ENCODE peak calls at places on chromosome 5, in four cellular contexts. One of them, this sample, is unnamed.

GRCh38 chr5:171736976-171737848 is 48.4 kb upstream of the SMIM23 start:
- DNase-seq in stimulated activated CD4-positive, alpha-beta T cell treated with anti-CD3 and anti-CD28 coated beads, TNF-alpha, amount 100 ng/mL, for 4 hours: no peak
- DNase-seq in GM10248: no peak
- DNase-seq in HFF-Myc: no peak
- DNase-seq in this sample: no peak

GRCh38 chr5:142717582-142718215 is 31.8 kb upstream of the FGF1 start:
- DNase-seq in GM10248: no peak
- DNase-seq in stimulated activated CD4-positive, alpha-beta T cell treated with anti-CD3 and anti-CD28 coated beads, TNF-alpha, amount 100 ng/mL, for 4 hours: no peak
- DNase-seq in HFF-Myc: no peak
- DNase-seq in this sample: peak

GRCh38 chr5:23223846-23224245 is 283.6 kb upstream of the PRDM9 start:
- DNase-seq in HFF-Myc: no peak
- DNase-seq in GM10248: no peak
- DNase-seq in stimulated activated CD4-positive, alpha-beta T cell treated with anti-CD3 and anti-CD28 coated beads, TNF-alpha, amount 100 ng/mL, for 4 hours: no peak
- DNase-seq in this sample: peak

GRCh38 chr5:36958612-36959011 is 82.0 kb downstream of the NIPBL start:
- DNase-seq in HFF-Myc: no peak
- DNase-seq in GM10248: no peak
- DNase-seq in stimulated activated CD4-positive, alpha-beta T cell treated with anti-CD3 and anti-CD28 coated beads, TNF-alpha, amount 100 ng/mL, for 4 hours: no peak
- DNase-seq in this sample: no peak

GRCh38 chr5:143714629-143715028 is 97.3 kb upstream of the HMHB1 start:
- DNase-seq in HFF-Myc: no peak
- DNase-seq in stimulated activated CD4-positive, alpha-beta T cell treated with anti-CD3 and anti-CD28 coated beads, TNF-alpha, amount 100 ng/mL, for 4 hours: no peak
- DNase-seq in GM10248: peak
- DNase-seq in this sample: peak

GRCh38 chr5:172725785-172726184 is 45.2 kb downstream of the DUSP1 start:
- DNase-seq in HFF-Myc: no peak
- DNase-seq in GM10248: no peak
- DNase-seq in stimulated activated CD4-positive, alpha-beta T cell treated with anti-CD3 and anti-CD28 coated beads, TNF-alpha, amount 100 ng/mL, for 4 hours: no peak
- DNase-seq in this sample: no peak

GRCh38 chr5:43019615-43020293 is 20.4 kb downstream of the ANXA2R start:
- DNase-seq in HFF-Myc: no peak
- DNase-seq in stimulated activated CD4-positive, alpha-beta T cell treated with anti-CD3 and anti-CD28 coated beads, TNF-alpha, amount 100 ng/mL, for 4 hours: peak
- DNase-seq in GM10248: peak
- DNase-seq in this sample: peak

GRCh38 chr5:54242287-54242686 is 68.1 kb downstream of the ARL15 start:
- DNase-seq in HFF-Myc: no peak
- DNase-seq in GM10248: no peak
- DNase-seq in stimulated activated CD4-positive, alpha-beta T cell treated with anti-CD3 and anti-CD28 coated beads, TNF-alpha, amount 100 ng/mL, for 4 hours: no peak
- DNase-seq in this sample: no peak

GRCh38 chr5:107381189-107381856 is 289.4 kb downstream of the EFNA5 start:
- DNase-seq in stimulated activated CD4-positive, alpha-beta T cell treated with anti-CD3 and anti-CD28 coated beads, TNF-alpha, amount 100 ng/mL, for 4 hours: no peak
- DNase-seq in HFF-Myc: no peak
- DNase-seq in GM10248: no peak
- DNase-seq in this sample: peak

GRCh38 chr5:167489202-167489601 is 802.2 kb upstream of the WWC1 start:
- DNase-seq in GM10248: peak
- DNase-seq in HFF-Myc: no peak
- DNase-seq in stimulated activated CD4-positive, alpha-beta T cell treated with anti-CD3 and anti-CD28 coated beads, TNF-alpha, amount 100 ng/mL, for 4 hours: no peak
- DNase-seq in this sample: no peak

GRCh38 chr5:170985486-170985885 is 123.7 kb downstream of the RANBP17 start:
- DNase-seq in GM10248: no peak
- DNase-seq in stimulated activated CD4-positive, alpha-beta T cell treated with anti-CD3 and anti-CD28 coated beads, TNF-alpha, amount 100 ng/mL, for 4 hours: no peak
- DNase-seq in HFF-Myc: peak
- DNase-seq in this sample: no peak

GRCh38 chr5:6729400-6730310 is 16.4 kb downstream of the TENT4A start:
- DNase-seq in stimulated activated CD4-positive, alpha-beta T cell treated with anti-CD3 and anti-CD28 coated beads, TNF-alpha, amount 100 ng/mL, for 4 hours: no peak
- DNase-seq in HFF-Myc: no peak
- DNase-seq in GM10248: no peak
- DNase-seq in this sample: no peak

GRCh38 chr5:137143244-137143605 is 355.9 kb downstream of the SPOCK1 start:
- DNase-seq in stimulated activated CD4-positive, alpha-beta T cell treated with anti-CD3 and anti-CD28 coated beads, TNF-alpha, amount 100 ng/mL, for 4 hours: no peak
- DNase-seq in HFF-Myc: no peak
- DNase-seq in GM10248: no peak
- DNase-seq in this sample: no peak

GRCh38 chr5:134511796-134512660 is 13.4 kb upstream of the JADE2 start:
- DNase-seq in stimulated activated CD4-positive, alpha-beta T cell treated with anti-CD3 and anti-CD28 coated beads, TNF-alpha, amount 100 ng/mL, for 4 hours: no peak
- DNase-seq in GM10248: no peak
- DNase-seq in HFF-Myc: no peak
- DNase-seq in this sample: peak

GRCh38 chr5:96084874-96085545 is 123.4 kb upstream of the ELL2 start:
- DNase-seq in stimulated activated CD4-positive, alpha-beta T cell treated with anti-CD3 and anti-CD28 coated beads, TNF-alpha, amount 100 ng/mL, for 4 hours: no peak
- DNase-seq in GM10248: no peak
- DNase-seq in HFF-Myc: no peak
- DNase-seq in this sample: peak

GRCh38 chr5:71744009-71744792 is 25.1 kb downstream of the CARTPT start:
- DNase-seq in HFF-Myc: no peak
- DNase-seq in stimulated activated CD4-positive, alpha-beta T cell treated with anti-CD3 and anti-CD28 coated beads, TNF-alpha, amount 100 ng/mL, for 4 hours: no peak
- DNase-seq in GM10248: no peak
- DNase-seq in this sample: no peak

GRCh38 chr5:67495072-67495471 is 298.5 kb upstream of the CD180 start:
- DNase-seq in stimulated activated CD4-positive, alpha-beta T cell treated with anti-CD3 and anti-CD28 coated beads, TNF-alpha, amount 100 ng/mL, for 4 hours: no peak
- DNase-seq in HFF-Myc: no peak
- DNase-seq in GM10248: no peak
- DNase-seq in this sample: no peak

GRCh38 chr5:67257500-67257899 is 60.9 kb upstream of the CD180 start:
- DNase-seq in GM10248: no peak
- DNase-seq in HFF-Myc: no peak
- DNase-seq in stimulated activated CD4-positive, alpha-beta T cell treated with anti-CD3 and anti-CD28 coated beads, TNF-alpha, amount 100 ng/mL, for 4 hours: no peak
- DNase-seq in this sample: peak